ENCODE peak calls at places on chromosomes 13 and 19, in eight cellular contexts. O is stomach; H is GM12878; N is CD8-positive, alpha-beta memory T cell; I is uterus; S is GM23248; X is kidney; T is left ventricle myocardium inferior. Z is an unnamed sample.
A peak's percentile ranks its signal among the peaks of the same experiment; 100 is the strongest.

GRCh38 chr19:11418518-11419506 is at the start of gene RGL3:
- DNase-seq in O (peak; percentile 77), T (peak; percentile 67), N (no peak), I (no peak), S (peak; percentile 47), H (no peak), X (peak; percentile 88), Z (peak; percentile 50)

GRCh38 chr19:49712397-49712859 is 21.5 kb downstream of the CPT1C start:
- DNase-seq in S (peak; percentile 90), T (peak; percentile 57), I (peak; percentile 95), H (no peak), O (no peak), X (peak; percentile 83), N (no peak), Z (peak; percentile 65)

GRCh38 chr13:24083141-24083540 is 77.4 kb upstream of the SPATA13 start:
- DNase-seq in T (no peak), S (no peak), N (no peak), O (no peak), I (no peak), H (no peak), X (no peak), Z (no peak)

GRCh38 chr13:33347866-33348265 is 62.3 kb upstream of the STARD13 start:
- DNase-seq in S (no peak), X (no peak), I (no peak), O (no peak), H (no peak), T (no peak), N (no peak), Z (no peak)

GRCh38 chr19:12527034-12527836 is 24.0 kb downstream of the ZNF564 start:
- DNase-seq in T (no peak), X (no peak), S (peak; percentile 60), I (no peak), H (no peak), O (no peak), N (no peak), Z (no peak)

GRCh38 chr13:90696254-90696653 is 651.2 kb upstream of the MIR17HG start:
- DNase-seq in I (no peak), S (peak; percentile 88), N (no peak), X (no peak), T (no peak), H (no peak), O (no peak), Z (no peak)

GRCh38 chr13:113110048-113110851 is 4.7 kb downstream of the F7 start:
- DNase-seq in N (no peak), H (no peak), O (no peak), T (no peak), I (no peak), X (peak; percentile 70), S (peak; percentile 37), Z (no peak)

GRCh38 chr13:50729177-50729576 is 114.3 kb downstream of the DLEU7 start:
- DNase-seq in H (no peak), I (no peak), N (no peak), S (no peak), T (no peak), O (no peak), X (no peak), Z (no peak)

GRCh38 chr13:110305949-110306339 is 1.0 kb downstream of the COL4A1 start:
- DNase-seq in I (no peak), X (no peak), H (no peak), S (peak; percentile 42), T (no peak), O (no peak), N (no peak), Z (no peak)

GRCh38 chr19:17902701-17903100 is 30.1 kb upstream of the CCDC124 start:
- DNase-seq in S (peak; percentile 43), T (no peak), H (no peak), O (no peak), I (no peak), N (no peak), X (no peak), Z (no peak)

GRCh38 chr19:13018037-13018914 is 23.0 kb downstream of the NFIX start:
- DNase-seq in I (peak; percentile 86), H (no peak), X (peak; percentile 69), S (peak; percentile 77), N (no peak), O (peak; percentile 68), T (peak; percentile 79), Z (no peak)

GRCh38 chr13:43799191-43799590 is 12.4 kb upstream of the ENOX1 start:
- DNase-seq in X (no peak), S (no peak), H (no peak), I (no peak), N (no peak), O (no peak), T (no peak), Z (no peak)

GRCh38 chr19:35106898-35107540 is 8.6 kb upstream of the FXYD3 start:
- DNase-seq in S (no peak), I (no peak), H (no peak), N (no peak), O (no peak), T (no peak), X (no peak), Z (no peak)

GRCh38 chr13:20798027-20798426 is 24.3 kb upstream of the EEF1AKMT1 start:
- DNase-seq in I (no peak), S (no peak), H (no peak), T (no peak), X (no peak), O (no peak), N (no peak), Z (no peak)

GRCh38 chr19:29784598-29785223 is 27.1 kb upstream of the CCNE1 start:
- DNase-seq in H (no peak), I (no peak), O (no peak), N (no peak), S (no peak), T (no peak), X (no peak), Z (no peak)

GRCh38 chr13:75691183-75691582 is 55.1 kb downstream of the LMO7 start:
- DNase-seq in I (no peak), S (peak; percentile 60), T (no peak), O (no peak), N (no peak), X (no peak), H (no peak), Z (no peak)

GRCh38 chr19:43152217-43152616 is 34.1 kb downstream of the PSG5 start:
- DNase-seq in X (no peak), H (no peak), O (no peak), N (no peak), S (no peak), T (no peak), I (no peak), Z (no peak)

GRCh38 chr13:21324793-21325192 is 134.3 kb downstream of the ZDHHC20 start:
- DNase-seq in N (no peak), H (no peak), S (no peak), T (no peak), I (no peak), X (no peak), O (no peak), Z (no peak)

GRCh38 chr13:24178847-24179845 is 18.6 kb downstream of the SPATA13 start:
- DNase-seq in T (no peak), I (no peak), X (no peak), N (no peak), H (no peak), S (peak; percentile 85), O (no peak), Z (no peak)

GRCh38 chr13:95246292-95247082 is 54.8 kb downstream of the ABCC4 start:
- DNase-seq in H (no peak), S (no peak), I (no peak), X (no peak), T (no peak), N (no peak), O (no peak), Z (no peak)

GRCh38 chr19:42086770-42087550 is 11.0 kb downstream of the ZNF574 start:
- DNase-seq in X (no peak), N (no peak), I (no peak), O (no peak), T (no peak), S (no peak), H (no peak), Z (no peak)

GRCh38 chr19:39497850-39498261 is 891 bp upstream of the DLL3 start:
- DNase-seq in T (no peak), H (no peak), I (no peak), X (no peak), O (no peak), N (no peak), S (peak; percentile 36), Z (peak; percentile 36)

GRCh38 chr13:20351279-20352022 is 119.3 kb upstream of the GJB6 start:
- DNase-seq in X (no peak), T (no peak), S (peak; percentile 78), H (no peak), N (no peak), I (no peak), O (no peak), Z (no peak)

GRCh38 chr13:70758932-70759331 is 650.7 kb upstream of the KLHL1 start:
- DNase-seq in I (no peak), H (no peak), O (no peak), S (no peak), X (no peak), T (no peak), N (no peak), Z (no peak)

GRCh38 chr13:97391201-97391600 is 42.8 kb upstream of the RAP2A start:
- DNase-seq in I (no peak), N (no peak), T (no peak), S (no peak), X (no peak), O (no peak), H (no peak), Z (no peak)

GRCh38 chr13:26007774-26008173 is 44.0 kb downstream of the SHISA2 start:
- DNase-seq in H (no peak), X (no peak), S (no peak), I (no peak), T (no peak), O (no peak), N (no peak), Z (no peak)
- H3K4me3 ChIP-seq in H (no peak overlapping the region), X (no peak overlapping the region), S (no peak overlapping the region), I (no peak overlapping the region), T (no peak overlapping the region), O (no peak overlapping the region), N (no peak overlapping the region), Z (no peak overlapping the region)

GRCh38 chr19:1837222-1837565 is 11.1 kb downstream of the REXO1 start:
- DNase-seq in S (no peak), H (no peak), T (no peak), N (no peak), X (no peak), O (no peak), I (no peak), Z (no peak)
- H3K4me1 ChIP-seq in S (no peaks in the 10 kb centered on the region), H (no peaks in the 10 kb centered on the region), T (peaks cover 90% of the 10 kb centered on the region), N (peaks cover 2% of the 10 kb centered on the region), X (no peaks in the 10 kb centered on the region), O (peaks cover 83% of the 10 kb centered on the region), I (peaks cover 31% of the 10 kb centered on the region), Z (peaks cover 32% of the 10 kb centered on the region)

DNA sequence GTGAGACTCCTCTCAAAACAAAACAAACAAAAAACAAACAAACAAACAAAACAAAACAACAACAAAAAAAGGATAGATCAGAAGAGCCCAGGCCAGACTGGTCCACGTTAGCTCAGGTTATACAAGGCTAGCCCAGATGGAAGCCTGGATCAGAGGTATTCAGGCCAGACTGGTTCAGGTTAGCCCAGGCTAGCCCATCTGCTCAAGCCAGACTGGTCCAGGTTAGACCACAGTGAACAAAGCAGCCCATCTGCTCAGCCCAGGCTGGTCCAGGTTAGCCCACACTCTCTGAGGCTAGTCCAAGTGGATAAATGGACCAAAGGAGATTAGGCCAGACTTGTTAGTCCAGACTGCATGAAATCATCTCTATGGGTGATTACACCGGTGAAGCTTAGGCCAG is 41.2 kb downstream of the CCL25 start:
- DNase-seq in I (no peak), H (no peak), T (no peak), S (no peak), O (no peak), N (no peak), X (no peak), Z (no peak)
- H3K36me3 ChIP-seq in I (no peaks in the 10 kb centered on the region), H (no peaks in the 10 kb centered on the region), T (peaks cover 14% of the 10 kb centered on the region), S (no peaks in the 10 kb centered on the region), O (no peaks in the 10 kb centered on the region), N (no peaks in the 10 kb centered on the region), X (no peaks in the 10 kb centered on the region), Z (no peaks in the 10 kb centered on the region)

GRCh38 chr13:98752111-98752941 is at the start of gene SLC15A1:
- DNase-seq in O (no peak), X (no peak), S (peak; percentile 34), I (no peak), T (no peak), N (no peak), H (no peak), Z (no peak)
- H3K4me3 ChIP-seq in O (peak within 1 kb of the TSS; percentile 47), X (peak within 1 kb of the TSS; percentile 45), S (peak within 1 kb of the TSS; percentile 48), I (no peak within 1 kb of the TSS), T (peak within 1 kb of the TSS; percentile 58), N (no peak within 1 kb of the TSS), H (no peak within 1 kb of the TSS), Z (peak within 1 kb of the TSS; percentile 42)